ENCODE peak calls at places on chromosomes 1 and 21, in four cellular contexts. F, L, A and H are unnamed samples.

GRCh38 chr1:226309398-226310122 is 596 bp upstream of the LIN9 start:
- DNase-seq in A (no peak), L (peak; percentile 17), F (no peak), H (no peak)

GRCh38 chr1:41823453-41823852 is 95.3 kb downstream of the HIVEP3 start:
- DNase-seq in A (peak; percentile 83), L (no peak), F (no peak), H (peak; percentile 98)

GRCh38 chr1:219660666-219661463 is 48.0 kb upstream of the ZC3H11B start:
- DNase-seq in F (peak; percentile 27), A (peak; percentile 81), L (no peak), H (peak; percentile 95)

GRCh38 chr1:71087060-71087459 is 6.2 kb upstream of the ZRANB2 start:
- DNase-seq in F (no peak), L (no peak), A (no peak), H (no peak)

GRCh38 chr21:27346041-27346448 is 379.2 kb upstream of the ADAMTS5 start:
- DNase-seq in A (no peak), F (no peak), L (no peak), H (no peak)

GRCh38 chr21:26909972-26910371 is 56.9 kb downstream of the ADAMTS5 start:
- DNase-seq in L (no peak), F (no peak), A (peak; percentile 25), H (peak; percentile 90)

GRCh38 chr1:244730153-244730933 is 77.4 kb downstream of the DESI2 start:
- DNase-seq in L (no peak), F (no peak), A (no peak), H (peak; percentile 43)

GRCh38 chr21:34946385-34947121 is 102.5 kb downstream of the RUNX1 start:
- DNase-seq in F (no peak), L (no peak), A (no peak), H (no peak)

GRCh38 chr1:214658785-214659184 is 55.8 kb downstream of the CENPF start:
- DNase-seq in A (no peak), L (peak; percentile 39), F (no peak), H (no peak)

GRCh38 chr1:29272171-29272907 is 36.0 kb downstream of the PTPRU start:
- DNase-seq in L (no peak), F (no peak), A (no peak), H (no peak)

GRCh38 chr1:66342707-66343106 is 191.2 kb upstream of the SGIP1 start:
- DNase-seq in A (no peak), L (no peak), F (no peak), H (no peak)

GRCh38 chr1:99601709-99602403 is 44.1 kb upstream of the PALMD start:
- DNase-seq in L (no peak), A (no peak), F (no peak), H (no peak)

GRCh38 chr1:43990271-43991199 is 864 bp upstream of the CCDC24 start:
- DNase-seq in A (no peak), F (no peak), L (no peak), H (no peak)

GRCh38 chr21:16419188-16419874 is 689.5 kb downstream of the USP25 start:
- DNase-seq in F (no peak), L (peak; percentile 12), A (no peak), H (no peak)

GRCh38 chr1:10975567-10976326 is 36.7 kb upstream of the TARDBP start:
- DNase-seq in F (no peak), A (no peak), L (peak; percentile 48), H (no peak)

GRCh38 chr1:210715072-210715471 is 386.4 kb downstream of the HHAT start:
- DNase-seq in F (no peak), A (no peak), L (no peak), H (no peak)

GRCh38 chr1:101250656-101251272 is 13.9 kb downstream of the S1PR1 start:
- DNase-seq in F (no peak), L (no peak), A (no peak), H (no peak)

GRCh38 chr1:38193040-38193439 is 146.4 kb upstream of the POU3F1 start:
- DNase-seq in A (no peak), L (no peak), F (no peak), H (no peak)

GRCh38 chr1:216111842-216112241 is 311.4 kb downstream of the USH2A start:
- DNase-seq in F (no peak), L (no peak), A (no peak), H (no peak)

GRCh38 chr1:230314142-230314470 is 112.0 kb downstream of the PGBD5 start:
- DNase-seq in F (no peak), L (no peak), A (no peak), H (no peak)

GRCh38 chr1:45669859-45670655 is 16.3 kb downstream of the GPBP1L1 start:
- DNase-seq in L (no peak), F (no peak), A (no peak), H (no peak)

GRCh38 chr1:182629674-182630073 is 25.5 kb upstream of the RGS16 start:
- DNase-seq in F (no peak), A (no peak), L (no peak), H (no peak)

GRCh38 chr1:163864207-163864606 is 542.5 kb downstream of the NUF2 start:
- DNase-seq in F (no peak), L (no peak), A (no peak), H (no peak)

GRCh38 chr1:44218503-44219300 is 5.4 kb downstream of the DMAP1 start:
- DNase-seq in F (no peak), A (no peak), L (no peak), H (no peak)

GRCh38 chr1:220879509-220880366 is 495 bp downstream of the HLX start:
- DNase-seq in L (no peak), F (no peak), A (no peak), H (no peak)

DNA sequence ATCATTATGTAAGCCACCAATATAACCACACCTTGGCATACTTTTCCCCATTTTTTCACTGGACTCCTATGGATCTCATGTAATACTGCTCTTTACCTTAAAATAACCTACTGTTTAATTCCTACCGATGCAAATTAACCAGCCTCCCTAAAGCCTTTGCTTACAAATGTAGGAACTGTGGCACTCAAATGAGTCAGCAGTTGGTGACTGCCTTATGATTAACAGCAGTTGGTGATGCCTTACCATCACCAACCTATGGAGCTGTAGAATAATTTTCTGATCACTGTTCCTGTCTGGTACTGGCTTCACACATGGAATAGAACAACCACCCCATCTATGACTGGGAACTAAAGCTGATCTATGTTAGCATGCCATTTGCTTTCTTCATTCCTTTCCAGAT is 7.8 kb upstream of the NUDT17 start:
- DNase-seq in L (no peak), A (no peak), F (no peak), H (no peak)
- TF ChIP-seq YY1 in L (no peak), A (no peak), F (no peak), H (no peak)

DNA sequence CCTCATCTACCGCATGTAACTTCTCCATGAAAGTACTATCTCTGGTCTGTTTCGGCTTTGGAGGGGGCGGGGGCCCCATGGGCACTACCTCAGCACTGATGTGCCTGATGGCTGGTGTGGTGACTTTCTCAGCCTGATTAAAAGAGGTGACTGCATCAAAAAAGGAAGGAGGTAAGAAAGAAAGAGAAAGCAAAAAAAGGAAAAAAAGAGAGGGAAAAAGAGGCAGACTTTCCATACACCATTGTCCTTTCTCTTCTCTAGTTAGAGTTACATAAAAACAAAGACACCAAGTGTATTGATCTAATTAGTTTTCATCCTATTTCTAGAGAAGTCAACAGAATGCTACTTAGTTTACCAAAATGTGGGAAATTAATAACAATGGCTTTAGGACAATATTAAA is 43.3 kb downstream of the GON4L start:
- DNase-seq in L (no peak), A (no peak), F (no peak), H (no peak)
- TF ChIP-seq SUZ12 in L (no peak), A (no peak), F (no peak), H (no peak)

GRCh38 chr1:25023826-25024225 is 93.8 kb upstream of the RUNX3 start:
- DNase-seq in A (no peak), F (no peak), L (no peak), H (no peak)

GRCh38 chr1:25024631-25025350 is 94.7 kb upstream of the RUNX3 start:
- DNase-seq in L (no peak), A (no peak), F (no peak), H (no peak)

GRCh38 chr1:25021586-25022215 is 91.6 kb upstream of the RUNX3 start:
- DNase-seq in L (no peak), F (no peak), A (no peak), H (no peak)

GRCh38 chr1:25022361-25023189 is 92.5 kb upstream of the RUNX3 start:
- DNase-seq in L (peak; percentile 17), A (peak; percentile 23), F (peak; percentile 97), H (peak; percentile 95)

DNA sequence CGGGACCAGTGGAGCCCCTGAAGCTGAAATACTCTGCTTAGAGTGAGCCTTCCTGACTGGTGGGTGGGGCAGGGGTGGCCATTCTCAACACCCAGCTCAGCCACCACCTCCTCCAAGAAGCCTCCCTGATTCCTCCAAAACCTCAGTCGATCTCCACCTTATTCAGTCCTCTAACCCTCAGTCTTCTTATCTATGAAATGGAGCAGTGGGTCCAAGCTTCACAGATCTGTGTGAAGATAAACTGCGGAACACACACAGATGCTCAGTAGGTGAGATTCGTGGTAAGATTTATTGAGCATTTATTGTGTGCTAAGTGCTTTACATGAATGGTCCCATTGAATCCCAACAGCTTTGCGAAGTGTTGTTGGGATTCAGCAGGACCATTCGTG is 93.1 kb upstream of the RUNX3 start:
- DNase-seq in L (no peak), F (no peak), A (no peak), H (no peak)
- H3K9ac ChIP-seq in L (peak overlapping the region; percentile 59), F (peak overlapping the region; percentile 90), A (no peak overlapping the region), H (peak overlapping the region; percentile 44)

GRCh38 chr1:151005729-151006330 is 872 bp downstream of the MINDY1 start:
- DNase-seq in L (no peak), A (no peak), F (no peak), H (no peak)
- TF ChIP-seq YY1 in L (no peak), A (no peak), F (no peak), H (no peak)

GRCh38 chr1:195763146-195763906 is 844.9 kb downstream of the KCNT2 start:
- DNase-seq in A (no peak), L (no peak), F (no peak), H (no peak)
- TF ChIP-seq SUZ12 in A (no peak), L (no peak), F (no peak), H (no peak)

GRCh38 chr1:162857850-162858249 is 3.1 kb downstream of the CCDC190 start:
- DNase-seq in F (no peak), A (no peak), L (no peak), H (no peak)
- H3K9ac ChIP-seq in F (no peak overlapping the region), A (no peak overlapping the region), L (no peak overlapping the region), H (no peak overlapping the region)

DNA sequence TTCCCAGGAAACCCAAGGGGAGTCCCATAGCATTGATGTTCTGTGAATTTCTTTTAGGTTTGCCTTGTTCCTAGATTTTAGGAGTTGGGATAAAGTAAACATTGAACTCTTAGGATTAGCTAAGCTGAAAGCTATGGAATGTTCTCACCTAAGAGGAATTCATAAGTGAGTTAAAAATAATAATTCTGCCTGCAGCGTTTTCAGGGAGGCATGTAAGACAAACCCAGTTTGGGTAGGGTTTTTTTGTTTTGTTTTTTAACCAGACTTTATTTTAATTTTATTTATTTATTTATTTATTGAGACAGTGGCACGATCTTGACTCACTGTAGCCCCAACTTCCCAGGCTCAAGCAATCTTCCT is 28.9 kb upstream of the CD101 start:
- DNase-seq in F (no peak), L (no peak), A (no peak), H (no peak)
- TF ChIP-seq YY1 in F (no peak), L (no peak), A (no peak), H (no peak)